ENCODE peak calls at places on chromosomes 6 and 20, in six cellular contexts. H is cardiac fibroblast, Y is fibroblast of lung, E is heart left ventricle, A is body of pancreas, Z is stomach. M is an unnamed sample.

GRCh38 chr6:167760979-167761793 is 65.5 kb upstream of the AFDN start:
- DNase-seq in Y (peak), Z (peak), H (peak), E (peak), A (peak), M (no peak)

GRCh38 chr6:88725111-88725711 is 238.2 kb downstream of the RNGTT start:
- DNase-seq in A (no peak), Y (peak), Z (no peak), H (peak), E (no peak), M (peak)

GRCh38 chr20:64099086-64099786 is 8.1 kb downstream of the NPBWR2 start:
- DNase-seq in Z (no peak), Y (no peak), H (no peak), A (no peak), E (no peak), M (no peak)

GRCh38 chr6:34151321-34152041 is 5.6 kb upstream of the GRM4 start:
- DNase-seq in E (no peak), Y (no peak), H (no peak), A (no peak), Z (no peak), M (no peak)

GRCh38 chr6:40900791-40901190 is 138.2 kb downstream of the UNC5CL start:
- DNase-seq in Y (no peak), A (no peak), H (no peak), E (peak), Z (no peak), M (no peak)

GRCh38 chr20:47113362-47114118 is 218.9 kb downstream of the EYA2 start:
- DNase-seq in H (no peak), A (no peak), Y (peak), Z (no peak), E (no peak), M (no peak)

GRCh38 chr6:99016355-99016754 is 68.6 kb upstream of the FBXL4 start:
- DNase-seq in H (peak), E (no peak), Y (no peak), A (no peak), Z (no peak), M (peak)

GRCh38 chr6:131954775-131955107 is 3.6 kb upstream of the CCN2 start:
- DNase-seq in H (peak), Y (peak), Z (peak), A (peak), E (peak), M (no peak)

GRCh38 chr6:135066397-135066796 is 11.8 kb upstream of the HBS1L start:
- DNase-seq in E (no peak), Z (no peak), A (no peak), H (peak), Y (no peak), M (no peak)

GRCh38 chr6:150720774-150721233 is 121.1 kb downstream of the PLEKHG1 start:
- DNase-seq in H (peak), A (no peak), Y (peak), E (no peak), Z (no peak), M (peak)

GRCh38 chr20:24491043-24491756 is 21.8 kb downstream of the SYNDIG1 start:
- DNase-seq in Y (no peak), Z (no peak), H (no peak), A (no peak), E (no peak), M (no peak)

GRCh38 chr6:132814716-132815570 is 574 bp downstream of the RPS12 start:
- DNase-seq in Y (peak), E (no peak), A (no peak), H (peak), Z (no peak), M (peak)

GRCh38 chr6:82711992-82712788 is 348.6 kb downstream of the TPBG start:
- DNase-seq in A (no peak), E (no peak), H (peak), Y (no peak), Z (no peak), M (no peak)

GRCh38 chr6:156544046-156544445 is 233.1 kb upstream of the ARID1B start:
- DNase-seq in H (no peak), Z (no peak), Y (no peak), A (no peak), E (no peak), M (no peak)

GRCh38 chr6:25202505-25202904 is 76.7 kb upstream of the CARMIL1 start:
- DNase-seq in E (no peak), H (peak), Z (no peak), Y (peak), A (no peak), M (no peak)

GRCh38 chr6:158548418-158549161 is 11.3 kb upstream of the TMEM181 start:
- DNase-seq in E (no peak), H (no peak), A (no peak), Z (no peak), Y (no peak), M (no peak)

GRCh38 chr6:100078509-100078908 is 84.5 kb upstream of the MCHR2 start:
- DNase-seq in E (no peak), H (peak), A (peak), Y (peak), Z (no peak), M (peak)

GRCh38 chr6:119184008-119184665 is 105.7 kb upstream of the FAM184A start:
- DNase-seq in H (no peak), Z (no peak), E (no peak), Y (no peak), A (no peak), M (no peak)

GRCh38 chr6:146913842-146914562 is 290.2 kb upstream of the STXBP5 start:
- DNase-seq in E (peak), A (peak), H (peak), Z (peak), Y (peak), M (no peak)

GRCh38 chr6:138891255-138891986 is 95.5 kb downstream of the ECT2L start:
- DNase-seq in H (no peak), Z (no peak), E (no peak), A (no peak), Y (peak), M (no peak)

GRCh38 chr6:161138545-161139303 is 135.1 kb downstream of the AGPAT4 start:
- DNase-seq in H (no peak), A (no peak), Z (no peak), E (no peak), Y (no peak), M (no peak)

GRCh38 chr6:116012471-116012949 is 48.2 kb downstream of the FRK start:
- DNase-seq in H (peak), E (no peak), Z (peak), Y (peak), A (no peak), M (no peak)

GRCh38 chr6:50110557-50110956 is 60.8 kb upstream of the DEFB112 start:
- DNase-seq in H (no peak), A (no peak), Z (no peak), Y (peak), E (no peak), M (no peak)

GRCh38 chr20:50496773-50497375 is 13.3 kb upstream of the PTPN1 start:
- DNase-seq in A (no peak), Z (no peak), Y (no peak), H (no peak), E (no peak), M (peak)

GRCh38 chr6:32459781-32460424 is 20.2 kb downstream of the HLA-DRA start:
- DNase-seq in Z (no peak), A (no peak), Y (no peak), H (peak), E (no peak), M (no peak)

GRCh38 chr6:38688579-38689087 is 14.3 kb downstream of the GLO1 start:
- DNase-seq in A (no peak), E (no peak), Z (peak), H (no peak), Y (no peak), M (peak)

GRCh38 chr6:37456816-37457560 is 24.0 kb downstream of the CMTR1 start:
- DNase-seq in A (no peak), E (no peak), Z (no peak), Y (peak), H (peak), M (no peak)

GRCh38 chr6:29954272-29954671 is 11.9 kb downstream of the HLA-A start:
- DNase-seq in A (no peak), H (no peak), E (no peak), Z (no peak), Y (no peak), M (no peak)

DNA sequence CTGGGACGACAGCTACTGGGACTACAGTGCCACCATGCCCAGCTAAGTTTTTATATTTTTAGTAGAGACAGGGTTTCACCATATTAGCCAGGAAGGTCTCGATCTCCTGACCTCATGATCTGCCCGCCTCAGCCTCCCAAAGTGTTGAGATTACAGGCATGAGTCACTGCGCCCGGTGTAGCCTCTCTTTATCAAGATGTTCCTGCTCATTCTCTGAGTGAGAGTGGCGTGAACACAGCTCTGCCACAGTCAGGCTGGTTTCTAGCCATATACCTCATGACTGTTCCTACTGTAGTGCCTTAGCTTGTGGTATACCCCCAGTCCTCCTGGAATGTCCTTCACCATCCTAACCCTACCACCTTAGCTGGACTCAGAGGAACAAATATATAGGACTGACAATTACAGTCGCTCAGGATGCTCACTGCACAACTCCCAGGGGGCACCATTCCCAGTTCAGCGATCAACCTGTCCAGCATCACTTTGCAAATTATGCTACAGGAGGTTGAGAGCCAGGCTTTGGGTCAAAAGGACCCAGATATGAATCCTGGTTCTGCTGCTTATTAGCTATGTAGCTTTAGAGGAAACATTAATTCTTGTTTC is 86.3 kb downstream of the CHMP4B start:
- DNase-seq in H (peak), E (no peak), A (no peak), Y (no peak), Z (no peak), M (no peak)
- TF ChIP-seq CTCF in H (no peak), E (no peak), A (no peak), Y (no peak), Z (no peak), M (no peak)

GRCh38 chr6:53664623-53665022 is 933 bp downstream of the KLHL31 start:
- DNase-seq in Y (no peak), Z (no peak), H (no peak), E (peak), A (no peak), M (no peak)

GRCh38 chr6:53662457-53662856 is 3.1 kb downstream of the KLHL31 start:
- DNase-seq in E (no peak), A (no peak), Z (no peak), Y (no peak), H (no peak), M (no peak)

GRCh38 chr6:53671111-53671510 is 5.6 kb upstream of the KLHL31 start:
- DNase-seq in A (no peak), Z (no peak), E (no peak), H (no peak), Y (peak), M (no peak)

GRCh38 chr6:53669592-53669991 is 4.0 kb upstream of the KLHL31 start:
- DNase-seq in Z (no peak), H (no peak), Y (no peak), A (no peak), E (no peak), M (no peak)

GRCh38 chr6:53666271-53666626 is 693 bp upstream of the KLHL31 start:
- DNase-seq in A (no peak), E (no peak), H (no peak), Y (no peak), Z (no peak), M (no peak)
- H3K4me3 ChIP-seq in A (no peak), E (peak), H (no peak), Y (no peak), Z (no peak), M (no peak)

DNA sequence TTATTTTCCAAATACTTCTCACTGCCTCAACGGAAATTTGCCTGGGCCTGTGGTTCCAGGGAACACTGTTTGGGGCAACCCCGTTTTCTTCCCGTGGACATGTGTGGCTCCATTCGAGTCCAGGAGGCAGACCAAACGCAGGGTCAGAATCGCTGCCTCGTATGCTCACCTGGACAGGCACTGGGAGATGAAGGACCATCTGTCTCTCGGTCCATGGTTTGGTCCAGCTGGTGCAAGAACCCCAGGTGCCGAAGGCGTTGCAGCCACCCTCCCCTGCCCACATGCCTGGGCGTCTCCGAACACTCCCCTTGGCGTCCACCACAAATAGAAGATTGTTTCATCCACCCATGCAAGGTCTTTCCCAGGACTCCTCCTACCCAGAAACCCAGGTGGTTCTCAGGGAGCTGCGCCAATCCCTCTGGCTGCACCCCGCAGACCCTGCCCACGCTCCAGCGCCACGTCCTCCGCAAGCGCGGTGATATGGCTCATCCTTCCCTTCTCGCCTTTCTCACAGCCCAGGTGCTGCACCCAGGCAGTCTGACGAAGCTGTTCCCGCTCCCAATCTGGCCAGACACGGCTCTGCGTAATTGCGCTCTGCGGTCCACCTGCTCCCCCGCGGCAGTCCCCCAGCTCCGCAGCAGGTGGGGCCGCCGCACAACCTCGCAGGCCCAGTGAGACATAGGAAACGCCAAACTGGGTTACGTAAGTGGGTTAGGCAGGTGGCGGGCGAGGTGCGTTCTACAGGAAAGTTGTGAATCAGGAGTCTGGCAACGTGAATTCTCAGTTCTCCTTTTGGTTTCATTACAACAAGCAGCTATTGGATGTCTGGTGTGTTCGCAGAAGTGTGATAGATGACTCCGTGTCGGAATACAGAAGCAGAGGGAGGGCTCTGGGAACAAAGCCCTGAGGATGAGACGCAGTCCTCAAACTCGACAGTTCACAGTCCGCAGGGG is 146.2 kb upstream of the ECI2 start:
- DNase-seq in Z (peak), E (peak), Y (peak), H (peak), A (peak), M (peak)
- TF ChIP-seq CTCF in Z (no peak), E (peak), Y (no peak), H (no peak), A (peak), M (peak)

DNA sequence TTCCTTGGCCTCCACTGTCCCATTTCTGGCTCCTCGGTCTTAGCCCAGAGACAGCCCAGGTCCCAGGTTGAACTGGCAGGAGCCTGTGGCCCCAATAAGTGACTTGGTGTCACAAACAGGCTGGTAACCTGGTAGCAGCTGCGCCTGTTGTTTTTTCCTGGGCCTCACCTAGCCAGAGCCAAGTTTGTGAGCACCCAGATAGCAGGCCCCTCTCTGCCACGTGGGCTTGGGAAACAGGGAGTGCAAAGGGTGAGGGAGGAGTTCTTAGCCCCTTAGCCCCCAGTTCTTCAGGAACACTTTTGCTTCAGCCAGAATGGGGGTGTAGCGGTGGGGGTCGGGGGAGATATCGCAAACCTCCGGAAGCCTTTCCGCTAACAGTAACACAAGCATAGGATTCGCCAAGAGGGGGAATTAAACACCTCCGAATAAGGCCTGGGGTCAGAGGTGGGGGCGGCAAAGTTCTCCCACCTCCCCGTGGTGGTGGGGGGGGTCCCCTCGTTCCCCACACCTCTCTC is 760 bp downstream of the C6orf132 start:
- DNase-seq in Z (peak), A (peak), E (no peak), Y (peak), H (no peak), M (no peak)
- H3K4me3 ChIP-seq in Z (peak), A (peak), E (peak), Y (peak), H (peak), M (no peak)

M was measured in GM12865.